ENCODE peak calls at places on chromosomes 13 and 19, in seven cellular contexts. L is NT2/D1, S is heart right ventricle, G is heart left ventricle, N is HCT116, E is cardiac muscle cell, Z is BE2C. P is an unnamed sample. For H3K27me3, the result is how much of the 10 kb centered on the place peaks cover.

GRCh38 chr13:36891752-36892151 is 28.3 kb downstream of the SMAD9 start:
- DNase-seq in L (no peak), S (no peak), G (no peak), N (no peak), E (no peak), Z (no peak), P (no peak)

GRCh38 chr19:2424686-2425621 is 2.4 kb downstream of the TIMM13 start:
- DNase-seq in L (no peak), S (no peak), G (peak), N (no peak), E (peak), Z (peak), P (no peak)

GRCh38 chr13:42355118-42355840 is 83.3 kb downstream of the AKAP11 start:
- DNase-seq in L (no peak), S (no peak), G (no peak), N (no peak), E (peak), Z (no peak), P (no peak)

GRCh38 chr19:1929051-1929742 is 11.8 kb upstream of the CSNK1G2 start:
- DNase-seq in L (peak), S (peak), G (peak), N (peak), E (peak), Z (peak), P (no peak)

GRCh38 chr19:7397687-7398086 is 49.0 kb downstream of the ARHGEF18 start:
- DNase-seq in L (no peak), S (no peak), G (no peak), N (no peak), E (no peak), Z (no peak), P (no peak)

GRCh38 chr13:98171806-98172569 is 5.1 kb downstream of the RNF113B start:
- DNase-seq in L (no peak), S (peak), G (peak), N (no peak), E (no peak), Z (peak), P (no peak)

GRCh38 chr19:38375748-38376147 is 1.4 kb downstream of the PSMD8 start:
- DNase-seq in L (no peak), S (peak), G (peak), N (no peak), E (no peak), Z (no peak), P (no peak)

GRCh38 chr19:2270572-2271515 is 11.1 kb downstream of the PEAK3 start:
- DNase-seq in L (no peak), S (peak), G (peak), N (no peak), E (peak), Z (peak), P (no peak)

GRCh38 chr13:93476175-93476574 is 249.6 kb downstream of the GPC6 start:
- DNase-seq in L (no peak), S (no peak), G (no peak), N (no peak), E (no peak), Z (no peak), P (no peak)

GRCh38 chr13:41216160-41216559 is 21.8 kb upstream of the KBTBD7 start:
- DNase-seq in L (no peak), S (no peak), G (no peak), N (no peak), E (no peak), Z (no peak), P (no peak)

GRCh38 chr13:31012285-31013024 is 80.0 kb downstream of the TEX26 start:
- DNase-seq in L (peak), S (no peak), G (no peak), N (no peak), E (peak), Z (no peak), P (no peak)

GRCh38 chr13:42539670-42540069 is 34.3 kb upstream of the TNFSF11 start:
- DNase-seq in L (no peak), S (no peak), G (no peak), N (no peak), E (no peak), Z (no peak), P (no peak)

GRCh38 chr19:36528921-36529518 is 949 bp upstream of the ZNF260 start:
- DNase-seq in L (no peak), S (no peak), G (no peak), N (no peak), E (peak), Z (no peak), P (no peak)

GRCh38 chr19:1161716-1162115 is 12.4 kb downstream of the SBNO2 start:
- DNase-seq in L (no peak), S (no peak), G (peak), N (no peak), E (no peak), Z (no peak), P (no peak)

GRCh38 chr13:44151474-44151873 is 222.2 kb upstream of the SERP2 start:
- DNase-seq in L (no peak), S (no peak), G (no peak), N (no peak), E (no peak), Z (no peak), P (no peak)

GRCh38 chr19:33775731-33776487 is 20.8 kb upstream of the KCTD15 start:
- DNase-seq in L (no peak), S (no peak), G (no peak), N (no peak), E (no peak), Z (no peak), P (no peak)

GRCh38 chr13:48304132-48304876 is 753 bp downstream of the RB1 start:
- DNase-seq in L (no peak), S (peak), G (peak), N (no peak), E (peak), Z (peak), P (no peak)

GRCh38 chr19:19464339-19465098 is 50.8 kb downstream of the TSSK6 start:
- DNase-seq in L (no peak), S (no peak), G (no peak), N (no peak), E (peak), Z (no peak), P (no peak)

GRCh38 chr13:43522788-43523187 is 264.0 kb downstream of the ENOX1 start:
- DNase-seq in L (no peak), S (no peak), G (no peak), N (no peak), E (no peak), Z (no peak), P (no peak)

GRCh38 chr19:16115309-16116039 is 3.8 kb downstream of the RAB8A start:
- DNase-seq in L (no peak), S (no peak), G (no peak), N (no peak), E (no peak), Z (no peak), P (no peak)

GRCh38 chr13:30140973-30141372 is 166.4 kb downstream of the KATNAL1 start:
- DNase-seq in L (no peak), S (no peak), G (no peak), N (no peak), E (no peak), Z (no peak), P (no peak)

GRCh38 chr19:55530996-55531395 is 5.9 kb downstream of the SBK2 start:
- DNase-seq in L (no peak), S (no peak), G (no peak), N (no peak), E (no peak), Z (no peak), P (no peak)

GRCh38 chr19:50697414-50698124 is 22.0 kb downstream of the SHANK1 start:
- DNase-seq in L (no peak), S (no peak), G (no peak), N (no peak), E (no peak), Z (no peak), P (no peak)

GRCh38 chr19:50693064-50693975 is 26.3 kb downstream of the SHANK1 start:
- DNase-seq in L (no peak), S (no peak), G (no peak), N (no peak), E (no peak), Z (peak), P (no peak)

GRCh38 chr19:50694815-50695145 is 24.8 kb downstream of the SHANK1 start:
- DNase-seq in L (no peak), S (no peak), G (no peak), N (no peak), E (no peak), Z (peak), P (no peak)

GRCh38 chr19:50696065-50696425 is 23.6 kb downstream of the SHANK1 start:
- DNase-seq in L (no peak), S (no peak), G (no peak), N (no peak), E (no peak), Z (no peak), P (no peak)

DNA sequence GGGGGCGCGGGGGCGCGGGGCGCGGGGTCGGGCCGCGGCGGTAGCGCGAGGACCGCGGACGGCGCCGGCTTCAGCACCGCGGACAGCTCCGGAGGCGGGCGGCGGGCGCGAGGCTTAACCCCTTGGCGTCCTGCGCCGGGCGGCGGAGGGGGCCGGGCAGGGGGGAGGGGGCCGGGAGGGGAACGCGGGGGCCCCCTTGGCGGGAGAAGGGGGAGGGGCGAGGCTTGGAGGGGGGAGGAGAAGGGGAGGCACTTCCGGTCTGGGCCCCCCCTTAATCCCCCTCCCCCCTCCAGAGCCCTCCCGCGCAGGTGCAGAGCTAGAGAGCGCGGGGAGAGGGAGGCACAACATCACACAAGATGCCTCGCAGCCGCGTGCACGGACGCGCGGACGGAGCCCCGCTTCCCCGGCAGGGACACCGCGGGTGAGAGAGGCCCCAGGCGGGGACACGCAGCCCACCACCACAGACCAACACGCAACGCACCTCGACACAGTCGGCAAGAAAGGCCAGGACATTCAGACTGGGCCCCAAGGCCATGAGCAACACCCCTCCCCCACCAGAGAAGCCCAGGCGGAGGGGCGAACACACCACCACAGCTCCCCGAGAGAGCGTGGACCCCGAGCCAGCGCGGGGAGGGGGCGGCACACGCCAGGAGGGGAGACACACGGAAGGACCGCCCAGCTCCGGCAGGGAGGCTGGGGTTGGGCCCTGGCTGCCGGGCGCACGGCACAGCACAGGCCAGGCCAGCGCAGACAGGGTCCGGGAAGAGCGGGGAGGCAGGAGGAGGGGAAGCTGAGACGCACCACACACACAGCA is 24.1 kb downstream of the SHANK1 start:
- DNase-seq in L (no peak), S (no peak), G (no peak), N (no peak), E (peak), Z (peak), P (no peak)
- H3K27me3 ChIP-seq in L (half or more), S (half or more), G (under half), N (under half), E (half or more), Z (under half), P (under half)

GRCh38 chr13:51221108-51221507 is 1.1 kb upstream of the FAM124A start:
- DNase-seq in L (no peak), S (no peak), G (no peak), N (no peak), E (no peak), Z (no peak), P (no peak)
- H3K4me3 ChIP-seq in L (no peak), S (no peak), G (no peak), N (no peak), E (no peak), Z (no peak), P (no peak)

DNA sequence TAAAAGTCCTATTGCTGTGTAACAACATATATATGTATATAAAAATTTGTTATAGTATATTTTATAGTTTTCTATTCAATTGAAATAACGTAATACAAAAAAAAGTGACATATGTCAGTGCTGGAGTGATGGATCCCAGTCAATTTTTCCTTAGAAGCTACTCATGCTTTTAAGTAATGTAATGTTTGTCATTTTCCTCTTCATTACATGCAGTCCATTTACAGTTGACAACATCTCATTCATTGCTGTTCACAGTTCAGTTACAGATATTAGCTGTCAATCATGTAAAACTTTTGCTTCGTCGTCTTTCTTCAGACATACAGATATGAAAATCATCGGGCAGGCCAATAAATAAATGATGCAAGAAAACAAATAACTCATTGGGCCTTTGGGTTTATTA is 525.1 kb upstream of the PRR20A start:
- DNase-seq in L (no peak), S (no peak), G (no peak), N (no peak), E (no peak), Z (no peak), P (no peak)
- H3K27me3 ChIP-seq in L (under half), S (under half), G (under half), N (under half), E (under half), Z (under half), P (under half)

GRCh38 chr19:17242431-17243208 is 3.1 kb downstream of the NR2F6 start:
- DNase-seq in L (no peak), S (no peak), G (no peak), N (no peak), E (no peak), Z (no peak), P (no peak)
- H3K4me3 ChIP-seq in L (no peak), S (peak), G (peak), N (no peak), E (no peak), Z (peak), P (no peak)

GRCh38 chr19:30325657-30326056 is 46.5 kb upstream of the ZNF536 start:
- DNase-seq in L (no peak), S (no peak), G (no peak), N (no peak), E (no peak), Z (no peak), P (no peak)

GRCh38 chr19:30330266-30330665 is 41.9 kb upstream of the ZNF536 start:
- DNase-seq in L (no peak), S (no peak), G (no peak), N (no peak), E (no peak), Z (no peak), P (no peak)

GRCh38 chr19:30326076-30326710 is 46.0 kb upstream of the ZNF536 start:
- DNase-seq in L (no peak), S (peak), G (peak), N (no peak), E (no peak), Z (no peak), P (no peak)

GRCh38 chr19:30327331-30327730 is 44.9 kb upstream of the ZNF536 start:
- DNase-seq in L (no peak), S (no peak), G (no peak), N (no peak), E (no peak), Z (no peak), P (no peak)

GRCh38 chr19:30328096-30328495 is 44.1 kb upstream of the ZNF536 start:
- DNase-seq in L (no peak), S (no peak), G (no peak), N (no peak), E (no peak), Z (no peak), P (no peak)
- H3K27me3 ChIP-seq in L (under half), S (under half), G (under half), N (under half), E (under half), Z (under half), P (under half)

GRCh38 chr19:45815501-45816216 is 551 bp upstream of the RSPH6A start:
- DNase-seq in L (peak), S (peak), G (peak), N (no peak), E (peak), Z (no peak), P (peak)

GRCh38 chr19:45814851-45815481 is at the start of gene RSPH6A:
- DNase-seq in L (no peak), S (no peak), G (no peak), N (no peak), E (peak), Z (peak), P (no peak)

GRCh38 chr19:45812297-45812696 is 2.8 kb downstream of the RSPH6A start:
- DNase-seq in L (no peak), S (no peak), G (no peak), N (no peak), E (no peak), Z (no peak), P (no peak)

GRCh38 chr19:45816236-45817009 is 1.3 kb upstream of the RSPH6A start:
- DNase-seq in L (no peak), S (no peak), G (no peak), N (no peak), E (no peak), Z (peak), P (no peak)

DNA sequence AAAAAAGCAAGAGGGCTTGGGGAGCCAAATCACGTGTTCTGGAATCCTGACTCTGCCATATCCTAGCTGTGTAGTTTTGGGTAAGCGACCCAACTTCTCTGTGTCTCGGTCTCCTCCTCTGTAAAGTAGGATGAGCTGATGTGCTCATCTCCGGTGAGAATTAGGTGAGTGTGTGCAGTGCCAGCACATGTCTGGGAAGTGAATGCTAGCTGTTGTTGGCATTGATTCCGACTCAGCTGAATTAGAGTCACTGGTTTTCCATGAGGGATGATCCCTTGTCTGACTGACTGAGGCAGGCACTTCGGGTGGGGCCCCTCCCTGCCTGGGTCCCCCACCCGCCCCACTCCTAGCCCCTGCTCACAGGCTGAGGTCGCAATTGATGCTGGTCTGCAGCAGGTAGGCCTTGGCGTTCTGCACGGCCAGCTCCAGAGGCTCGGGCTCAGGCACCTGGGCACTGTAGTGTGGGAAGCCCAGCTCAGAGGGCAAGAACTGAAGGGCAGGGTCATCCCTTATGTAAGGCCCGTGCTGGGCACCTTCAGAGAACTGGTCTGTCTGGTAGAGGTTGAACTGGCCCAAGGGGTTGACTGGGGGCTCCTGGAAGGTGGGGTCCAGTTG is 835 bp downstream of the RSPH6A start:
- DNase-seq in L (no peak), S (no peak), G (no peak), N (no peak), E (no peak), Z (no peak), P (no peak)
- H3K4me3 ChIP-seq in L (peak), S (no peak), G (no peak), N (no peak), E (peak), Z (no peak), P (peak)